ENCODE peak calls at places on chromosome 15, in four cellular contexts. H, E, F and Y are unnamed samples.

GRCh38 chr15:34994925-34995324 is 6.8 kb upstream of the ZNF770 start:
- DNase-seq in H (no peak), E (no peak), F (no peak), Y (no peak)

GRCh38 chr15:91824256-91824655 is 29.3 kb upstream of the SLCO3A1 start:
- DNase-seq in H (no peak), E (no peak), F (no peak), Y (no peak)

GRCh38 chr15:32641517-32642059 is at the start of gene SCG5:
- DNase-seq in H (peak), E (peak), F (peak), Y (peak)

GRCh38 chr15:69037977-69038376 is 23.5 kb downstream of the NOX5 start:
- DNase-seq in H (peak), E (no peak), F (no peak), Y (no peak)

GRCh38 chr15:76840830-76841460 is 64.2 kb downstream of the SCAPER start:
- DNase-seq in H (no peak), E (peak), F (no peak), Y (peak)

GRCh38 chr15:27863000-27863399 is 236.1 kb downstream of the OCA2 start:
- DNase-seq in H (peak), E (no peak), F (no peak), Y (no peak)

GRCh38 chr15:85178366-85178765 is 196.7 kb downstream of the PDE8A start:
- DNase-seq in H (no peak), E (no peak), F (no peak), Y (no peak)

GRCh38 chr15:58146734-58147133 is 8.6 kb downstream of the AQP9 start:
- DNase-seq in H (no peak), E (peak), F (no peak), Y (no peak)

GRCh38 chr15:84961114-84961452 is 20.6 kb upstream of the PDE8A start:
- DNase-seq in H (no peak), E (peak), F (no peak), Y (peak)

GRCh38 chr15:92715753-92716152 is 60.2 kb upstream of the FAM174B start:
- DNase-seq in H (no peak), E (no peak), F (no peak), Y (peak)

GRCh38 chr15:101198820-101199219 is 53.0 kb downstream of the CHSY1 start:
- DNase-seq in H (no peak), E (no peak), F (no peak), Y (peak)

GRCh38 chr15:22902578-22902977 is 64.1 kb downstream of the NIPA2 start:
- DNase-seq in H (no peak), E (peak), F (peak), Y (no peak)

DNA sequence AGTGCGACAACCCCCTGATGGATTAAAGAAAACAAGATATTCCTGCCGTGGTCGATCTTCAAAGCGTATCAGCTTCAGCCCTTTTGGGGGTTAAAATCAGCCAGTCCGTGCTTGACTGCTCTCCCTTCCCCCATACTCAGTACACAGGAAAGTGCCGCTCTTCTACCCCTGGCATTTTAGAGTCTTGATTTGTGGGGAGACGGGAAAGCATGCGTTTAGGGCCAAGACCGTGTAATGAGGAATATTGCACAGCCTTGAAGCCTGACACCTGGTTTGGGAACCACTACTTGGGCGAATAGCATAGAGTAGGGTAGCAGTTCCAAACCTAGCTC is 540 bp upstream of the EDC3 start:
- DNase-seq in H (no peak), E (no peak), F (no peak), Y (no peak)
- H3K18ac ChIP-seq in H (no peak), E (no peak), F (peak), Y (no peak)

GRCh38 chr15:71678191-71678590 is 132.2 kb upstream of the NR2E3 start:
- DNase-seq in H (no peak), E (peak), F (no peak), Y (no peak)
- H4K5ac ChIP-seq in H (no peak), E (no peak), F (no peak), Y (no peak)

GRCh38 chr15:59439571-59439970 is 1.6 kb downstream of the FAM81A start:
- DNase-seq in H (no peak), E (no peak), F (no peak), Y (no peak)

GRCh38 chr15:59436774-59437472 is 1.1 kb upstream of the FAM81A start:
- DNase-seq in H (no peak), E (no peak), F (no peak), Y (no peak)

GRCh38 chr15:59438891-59439290 is 905 bp downstream of the FAM81A start:
- DNase-seq in H (no peak), E (no peak), F (no peak), Y (no peak)

GRCh38 chr15:59437473-59437776 is 561 bp upstream of the FAM81A start:
- DNase-seq in H (no peak), E (no peak), F (no peak), Y (no peak)

DNA sequence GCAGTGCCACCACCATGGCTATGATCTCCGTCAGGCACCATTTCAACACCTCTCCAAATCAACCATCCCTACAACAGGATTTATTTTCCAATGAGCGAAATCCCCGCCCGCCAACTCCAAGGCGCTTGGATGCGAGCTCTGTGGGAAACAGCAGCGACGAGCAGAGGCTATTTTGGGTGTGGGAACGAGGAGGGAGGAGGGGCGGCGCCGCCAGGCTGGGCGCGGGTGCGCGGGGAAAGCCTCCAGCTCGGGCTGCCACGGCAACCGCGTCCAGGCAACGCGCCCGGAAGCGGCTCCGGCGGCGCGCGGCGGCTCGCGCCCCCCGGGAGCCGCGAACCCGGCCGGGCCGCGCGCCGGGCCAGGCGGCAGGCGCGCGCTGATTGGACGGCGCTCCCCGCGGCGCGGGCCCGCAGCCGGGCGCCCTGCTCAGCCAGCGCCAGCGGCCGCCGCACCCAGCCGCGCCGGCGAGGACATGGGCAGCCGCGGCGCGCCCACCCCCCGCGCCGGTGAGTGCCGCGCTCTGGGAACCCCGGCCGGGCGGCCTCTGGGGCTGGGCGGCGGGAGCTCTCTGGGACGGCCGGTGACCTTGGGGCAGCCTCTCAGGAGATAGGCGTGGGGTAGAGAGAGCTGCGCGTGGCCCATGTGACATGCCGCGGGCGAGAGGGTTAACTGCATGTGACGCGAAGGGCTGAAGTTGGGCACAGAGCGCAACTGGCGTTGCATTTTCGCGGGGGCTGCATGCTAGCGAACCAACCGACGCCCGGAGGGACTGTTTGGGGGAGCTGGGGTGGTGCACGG is at the start of gene FAM81A:
- DNase-seq in H (peak), E (peak), F (peak), Y (peak)
- H3K18ac ChIP-seq in H (no peak), E (no peak), F (no peak), Y (no peak)

DNA sequence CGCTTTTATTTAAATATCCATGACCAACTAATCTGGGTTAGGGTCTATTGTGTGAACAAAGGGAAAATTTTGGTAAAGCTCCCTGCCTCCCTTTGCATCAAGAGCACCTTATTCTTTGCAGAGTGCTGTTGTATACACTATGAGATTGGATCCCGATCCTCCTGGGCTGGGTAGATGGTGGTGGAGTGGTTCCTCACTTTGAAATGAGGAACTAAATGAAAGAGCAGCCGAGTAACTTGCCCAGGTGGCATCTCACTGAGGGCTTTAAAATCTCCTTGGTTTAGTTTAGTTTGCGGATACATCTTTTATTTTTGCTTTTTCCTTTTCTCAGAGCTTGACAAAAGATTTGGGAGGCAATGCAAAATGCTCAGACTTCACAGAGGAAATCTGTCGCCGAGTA is 19.4 kb downstream of the IDH3A start:
- DNase-seq in H (no peak), E (no peak), F (no peak), Y (no peak)
- H4K5ac ChIP-seq in H (no peak), E (no peak), F (no peak), Y (no peak)

GRCh38 chr15:90101969-90102890 is at the start of gene IDH2:
- DNase-seq in H (peak), E (peak), F (peak), Y (peak)
- H3K18ac ChIP-seq in H (peak), E (peak), F (peak), Y (peak)